ENCODE peak calls at places on chromosomes 3 and 15, in nine cellular contexts. J, C, W, M, G, X, S, E and H are unnamed samples.

GRCh38 chr15:49242820-49243219 is 72.8 kb downstream of the GALK2 start:
- DNase-seq in J (no peak), C (no peak), W (no peak), M (no peak), G (no peak), X (no peak), S (no peak), E (no peak), H (no peak)

GRCh38 chr3:51955175-51955892 is at the start of gene GPR62:
- DNase-seq in J (no peak), C (no peak), W (no peak), M (no peak), G (no peak), X (no peak), S (no peak), E (no peak), H (no peak)

GRCh38 chr3:122635789-122636188 is 44.9 kb upstream of the PARP14 start:
- DNase-seq in J (no peak), C (no peak), W (no peak), M (peak; percentile 50), G (no peak), X (no peak), S (peak; percentile 27), E (no peak), H (no peak)

GRCh38 chr15:51160484-51160883 is 65.8 kb upstream of the TNFAIP8L3 start:
- DNase-seq in J (no peak), C (no peak), W (no peak), M (no peak), G (no peak), X (no peak), S (no peak), E (no peak), H (no peak)

GRCh38 chr3:194857459-194858113 is 171.9 kb downstream of the FAM43A start:
- DNase-seq in J (no peak), C (no peak), W (no peak), M (no peak), G (no peak), X (no peak), S (no peak), E (no peak), H (no peak)

GRCh38 chr15:90266061-90266431 is 574 bp downstream of the NGRN start:
- DNase-seq in J (peak; percentile 45), C (peak; percentile 21), W (no peak), M (no peak), G (peak; percentile 37), X (peak; percentile 42), S (peak; percentile 44), E (peak; percentile 52), H (peak; percentile 48)

GRCh38 chr3:197186887-197187588 is 111.4 kb downstream of the DLG1 start:
- DNase-seq in J (peak; percentile 44), C (no peak), W (peak; percentile 42), M (peak; percentile 46), G (no peak), X (peak; percentile 17), S (peak; percentile 43), E (peak; percentile 62), H (no peak)

GRCh38 chr3:159157275-159157674 is 355.4 kb downstream of the MFSD1 start:
- DNase-seq in J (no peak), C (no peak), W (no peak), M (no peak), G (no peak), X (no peak), S (no peak), E (no peak), H (no peak)

GRCh38 chr3:35505772-35506171 is 133.6 kb upstream of the ARPP21 start:
- DNase-seq in J (no peak), C (no peak), W (no peak), M (no peak), G (no peak), X (no peak), S (no peak), E (no peak), H (no peak)

GRCh38 chr3:4976109-4976508 is 3.1 kb upstream of the BHLHE40 start:
- DNase-seq in J (peak; percentile 39), C (peak; percentile 34), W (peak; percentile 36), M (peak; percentile 62), G (peak; percentile 65), X (no peak), S (no peak), E (peak; percentile 73), H (peak; percentile 70)

GRCh38 chr3:195769551-195769950 is 42.2 kb downstream of the MUC4 start:
- DNase-seq in J (no peak), C (no peak), W (no peak), M (no peak), G (no peak), X (no peak), S (no peak), E (no peak), H (no peak)

GRCh38 chr3:31978553-31978952 is 2.5 kb downstream of the OSBPL10 start:
- DNase-seq in J (peak; percentile 21), C (no peak), W (no peak), M (peak; percentile 67), G (no peak), X (no peak), S (no peak), E (no peak), H (no peak)

GRCh38 chr3:58630081-58630709 is 36.4 kb downstream of the FAM3D start:
- DNase-seq in J (peak; percentile 47), C (no peak), W (no peak), M (peak; percentile 43), G (peak; percentile 88), X (peak; percentile 48), S (peak; percentile 58), E (peak; percentile 86), H (peak; percentile 66)

GRCh38 chr3:71583569-71584215 is at the start of gene FOXP1:
- DNase-seq in J (peak; percentile 39), C (peak; percentile 75), W (peak; percentile 68), M (peak; percentile 67), G (peak; percentile 70), X (peak; percentile 79), S (no peak), E (peak; percentile 85), H (peak; percentile 86)

GRCh38 chr3:99534951-99535704 is 103.3 kb upstream of the COL8A1 start:
- DNase-seq in J (no peak), C (no peak), W (no peak), M (peak; percentile 62), G (no peak), X (no peak), S (peak; percentile 41), E (no peak), H (no peak)